ENCODE peak calls at places on chromosomes 12 and 14, in five cellular contexts. R is endothelial cell of umbilical vein, M is neural progenitor cell, B is heart right ventricle, E is tibial nerve. J is an unnamed sample.
A peak's percentile ranks its signal among the peaks of the same experiment; 100 is the strongest.

GRCh38 chr14:72432748-72433147 is 461.2 kb downstream of the DPF3 start:
- DNase-seq in R (no peak), M (no peak), B (no peak), E (no peak), J (peak; percentile 5)

GRCh38 chr12:122961551-122962329 is 4.5 kb downstream of the ABCB9 start:
- DNase-seq in R (peak; percentile 43), M (no peak), B (no peak), E (no peak), J (no peak)

GRCh38 chr12:68138480-68138879 is 21.1 kb downstream of the IFNG start:
- DNase-seq in R (no peak), M (no peak), B (no peak), E (no peak), J (no peak)

GRCh38 chr12:19419086-19419485 is 20.2 kb upstream of the AEBP2 start:
- DNase-seq in R (no peak), M (no peak), B (no peak), E (no peak), J (peak; percentile 53)

GRCh38 chr14:61438497-61438859 is 117.1 kb downstream of the PRKCH start:
- DNase-seq in R (no peak), M (no peak), B (no peak), E (no peak), J (no peak)

GRCh38 chr12:3988519-3989217 is 115.5 kb upstream of the PARP11 start:
- DNase-seq in R (no peak), M (no peak), B (no peak), E (no peak), J (no peak)

GRCh38 chr12:3752741-3753486 is at the start of gene CRACR2A:
- DNase-seq in R (peak; percentile 75), M (peak; percentile 94), B (peak; percentile 62), E (peak; percentile 18), J (no peak)

GRCh38 chr12:19572920-19573558 is 133.7 kb downstream of the AEBP2 start:
- DNase-seq in R (peak; percentile 69), M (peak; percentile 62), B (no peak), E (no peak), J (no peak)

GRCh38 chr14:52551696-52552062 is 626 bp downstream of the TXNDC16 start:
- DNase-seq in R (peak; percentile 62), M (peak; percentile 13), B (no peak), E (peak; percentile 18), J (no peak)

GRCh38 chr12:532908-533565 is 73.3 kb downstream of the B4GALNT3 start:
- DNase-seq in R (no peak), M (no peak), B (no peak), E (no peak), J (no peak)

GRCh38 chr12:52061470-52062166 is 8.2 kb upstream of the ATG101 start:
- DNase-seq in R (no peak), M (peak; percentile 65), B (no peak), E (no peak), J (no peak)

GRCh38 chr14:68651652-68652432 is 141.0 kb downstream of the ZFP36L1 start:
- DNase-seq in R (no peak), M (no peak), B (no peak), E (no peak), J (peak; percentile 67)

GRCh38 chr14:104756477-104757237 is 3.7 kb downstream of the SIVA1 start:
- DNase-seq in R (no peak), M (no peak), B (no peak), E (no peak), J (no peak)
- H3K4me3 ChIP-seq in R (no peak overlapping the region), M (no peak overlapping the region), B (no peak overlapping the region), E (no peak overlapping the region), J (no peak overlapping the region)

GRCh38 chr14:28305938-28306337 is 460.6 kb upstream of the FOXG1 start:
- DNase-seq in R (no peak), M (no peak), B (no peak), E (no peak), J (no peak)

GRCh38 chr14:28307506-28307905 is 459.1 kb upstream of the FOXG1 start:
- DNase-seq in R (no peak), M (no peak), B (no peak), E (no peak), J (no peak)

GRCh38 chr14:28303248-28303647 is 463.3 kb upstream of the FOXG1 start:
- DNase-seq in R (peak; percentile 7), M (no peak), B (no peak), E (no peak), J (no peak)

GRCh38 chr14:28308727-28309126 is 457.9 kb upstream of the FOXG1 start:
- DNase-seq in R (peak; percentile 60), M (no peak), B (no peak), E (no peak), J (no peak)
- H3K9me3 ChIP-seq in R (no peaks in the 10 kb centered on the region), M (no peaks in the 10 kb centered on the region), B (peaks cover 13% of the 10 kb centered on the region), E (no peaks in the 10 kb centered on the region), J (no peaks in the 10 kb centered on the region)

GRCh38 chr14:48670939-48671338 is 915.2 kb downstream of the RPS29 start:
- DNase-seq in R (no peak), M (no peak), B (no peak), E (no peak), J (no peak)

GRCh38 chr14:48665077-48665784 is 920.9 kb downstream of the RPS29 start:
- DNase-seq in R (no peak), M (no peak), B (no peak), E (no peak), J (no peak)
- H3K4me1 ChIP-seq in R (no peaks in the 10 kb centered on the region), M (no peaks in the 10 kb centered on the region), B (no peaks in the 10 kb centered on the region), E (no peaks in the 10 kb centered on the region), J (no peaks in the 10 kb centered on the region)

GRCh38 chr12:128856035-128856790 is 2.9 kb downstream of the GLT1D1 start:
- DNase-seq in R (no peak), M (no peak), B (no peak), E (no peak), J (no peak)

GRCh38 chr12:128852026-128852725 is 1.1 kb upstream of the GLT1D1 start:
- DNase-seq in R (no peak), M (no peak), B (no peak), E (no peak), J (no peak)

GRCh38 chr12:128850400-128850799 is 2.9 kb upstream of the GLT1D1 start:
- DNase-seq in R (no peak), M (no peak), B (no peak), E (no peak), J (no peak)

GRCh38 chr12:128853321-128854197 is at the start of gene GLT1D1:
- DNase-seq in R (no peak), M (peak; percentile 72), B (no peak), E (no peak), J (no peak)

DNA sequence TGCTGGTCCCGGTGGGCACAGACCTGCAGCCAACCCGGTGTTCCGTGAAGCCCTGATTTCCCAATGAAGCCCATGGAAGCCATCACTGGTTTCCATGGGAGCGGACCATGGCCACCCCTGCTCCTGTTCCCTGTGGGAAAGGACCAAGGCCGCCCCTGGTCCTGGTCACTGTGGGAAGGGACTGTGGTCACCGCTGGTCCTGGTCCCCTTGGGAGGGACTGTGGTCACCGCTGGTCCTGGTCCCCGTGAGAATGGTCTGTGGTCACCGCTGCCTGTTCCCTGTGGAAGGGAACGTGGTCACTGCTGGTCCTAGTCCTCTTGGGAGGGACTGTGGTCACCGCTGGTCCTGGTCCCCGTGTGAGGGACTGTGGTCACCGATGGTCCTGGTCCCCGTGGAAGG is 393 bp upstream of the GLT1D1 start:
- DNase-seq in R (no peak), M (no peak), B (no peak), E (no peak), J (no peak)
- H3K4me3 ChIP-seq in R (no peak overlapping the region), M (peak overlapping the region; percentile 58), B (no peak overlapping the region), E (no peak overlapping the region), J (peak overlapping the region; percentile 61)

DNA sequence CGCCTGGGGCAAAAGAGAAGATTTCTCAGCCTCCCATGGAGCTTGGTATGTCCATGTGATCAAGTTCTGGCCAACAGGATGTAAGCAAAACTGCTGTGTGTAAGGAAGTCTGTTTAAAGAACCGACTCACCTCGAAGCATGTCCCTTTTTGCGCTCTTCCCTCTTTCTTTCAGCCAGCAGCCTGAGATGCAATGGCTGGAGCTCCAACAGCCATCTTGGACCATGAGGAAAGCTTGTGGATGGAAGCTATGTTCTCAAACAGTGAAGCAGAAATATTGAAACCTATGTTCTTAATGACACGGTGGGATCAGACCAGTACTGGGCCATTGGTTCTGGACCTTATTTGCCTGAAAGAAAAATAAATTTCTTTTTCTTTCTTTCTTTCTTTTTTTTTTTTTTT is 82.3 kb upstream of the SLC24A4 start:
- DNase-seq in R (no peak), M (no peak), B (no peak), E (no peak), J (no peak)
- H3K9me3 ChIP-seq in R (no peaks in the 10 kb centered on the region), M (peaks cover 4% of the 10 kb centered on the region), B (peaks cover 20% of the 10 kb centered on the region), E (no peaks in the 10 kb centered on the region), J (no peaks in the 10 kb centered on the region)

GRCh38 chr14:85580536-85581165 is 50.7 kb downstream of the FLRT2 start:
- DNase-seq in R (peak; percentile 49), M (no peak), B (no peak), E (no peak), J (no peak)
- H3K4me1 ChIP-seq in R (peaks cover 24% of the 10 kb centered on the region), M (peaks cover 9% of the 10 kb centered on the region), B (no peaks in the 10 kb centered on the region), E (no peaks in the 10 kb centered on the region), J (no peaks in the 10 kb centered on the region)

GRCh38 chr14:67487937-67488893 is at the start of gene TMEM229B:
- DNase-seq in R (no peak), M (no peak), B (peak; percentile 43), E (no peak), J (no peak)

GRCh38 chr14:67486890-67487289 is 1.6 kb downstream of the TMEM229B start:
- DNase-seq in R (no peak), M (no peak), B (peak; percentile 63), E (no peak), J (no peak)

GRCh38 chr14:67485501-67486095 is 2.9 kb downstream of the TMEM229B start:
- DNase-seq in R (peak; percentile 12), M (no peak), B (no peak), E (no peak), J (no peak)

GRCh38 chr14:67490201-67490600 is 1.7 kb upstream of the TMEM229B start:
- DNase-seq in R (no peak), M (no peak), B (no peak), E (no peak), J (no peak)

GRCh38 chr14:67487332-67487731 is 1.2 kb downstream of the TMEM229B start:
- DNase-seq in R (no peak), M (no peak), B (no peak), E (no peak), J (no peak)
- H3K4me3 ChIP-seq in R (no peak overlapping the region), M (no peak overlapping the region), B (no peak overlapping the region), E (no peak overlapping the region), J (no peak overlapping the region)

GRCh38 chr12:126767334-126767733 is 1499.6 kb upstream of the TMEM132C start:
- DNase-seq in R (no peak), M (no peak), B (no peak), E (no peak), J (no peak)
- H3K9me3 ChIP-seq in R (peaks cover 2% of the 10 kb centered on the region), M (no peaks in the 10 kb centered on the region), B (peaks cover 56% of the 10 kb centered on the region), E (no peaks in the 10 kb centered on the region), J (no peaks in the 10 kb centered on the region)

J was measured in ascending aorta.